ENCODE peak calls at places on chromosomes 11 and 22, in seven cellular contexts. One of them, this sample, is unnamed.

GRCh38 chr22:41094036-41094435 is 1.6 kb downstream of the EP300 start:
- DNase-seq in GM12865: peak
- DNase-seq in nephron progenitor cell: no peak
- DNase-seq in astrocyte: peak
- DNase-seq in transverse colon: peak
- DNase-seq in foreskin fibroblast: peak
- DNase-seq in MM.1S: peak
- DNase-seq in this sample: no peak

GRCh38 chr11:45150943-45151342 is 4.5 kb downstream of the PRDM11 start:
- DNase-seq in GM12865: no peak
- DNase-seq in nephron progenitor cell: no peak
- DNase-seq in MM.1S: no peak
- DNase-seq in foreskin fibroblast: no peak
- DNase-seq in transverse colon: no peak
- DNase-seq in astrocyte: no peak
- DNase-seq in this sample: no peak

GRCh38 chr11:71928739-71929443 is at the start of gene RNF121:
- DNase-seq in astrocyte: peak
- DNase-seq in nephron progenitor cell: peak
- DNase-seq in GM12865: peak
- DNase-seq in transverse colon: peak
- DNase-seq in MM.1S: peak
- DNase-seq in foreskin fibroblast: peak
- DNase-seq in this sample: peak

GRCh38 chr11:74233683-74234082 is 62.6 kb downstream of the PPME1 start:
- DNase-seq in foreskin fibroblast: no peak
- DNase-seq in astrocyte: no peak
- DNase-seq in MM.1S: no peak
- DNase-seq in GM12865: no peak
- DNase-seq in transverse colon: no peak
- DNase-seq in nephron progenitor cell: no peak
- DNase-seq in this sample: no peak

GRCh38 chr11:93287434-93287833 is 43.1 kb upstream of the DEUP1 start:
- DNase-seq in astrocyte: no peak
- DNase-seq in nephron progenitor cell: no peak
- DNase-seq in GM12865: no peak
- DNase-seq in transverse colon: no peak
- DNase-seq in MM.1S: no peak
- DNase-seq in foreskin fibroblast: no peak
- DNase-seq in this sample: no peak

GRCh38 chr11:22787565-22788162 is 41.9 kb downstream of the SVIP start:
- DNase-seq in foreskin fibroblast: peak
- DNase-seq in GM12865: peak
- DNase-seq in nephron progenitor cell: peak
- DNase-seq in astrocyte: peak
- DNase-seq in MM.1S: peak
- DNase-seq in transverse colon: peak
- DNase-seq in this sample: no peak

GRCh38 chr11:71255323-71255722 is 2.9 kb upstream of the SHANK2 start:
- DNase-seq in foreskin fibroblast: no peak
- DNase-seq in GM12865: no peak
- DNase-seq in transverse colon: no peak
- DNase-seq in nephron progenitor cell: no peak
- DNase-seq in MM.1S: no peak
- DNase-seq in astrocyte: no peak
- DNase-seq in this sample: no peak

GRCh38 chr22:44968736-44969135 is 41.1 kb downstream of the PHF21B start:
- DNase-seq in foreskin fibroblast: peak
- DNase-seq in transverse colon: no peak
- DNase-seq in GM12865: no peak
- DNase-seq in MM.1S: no peak
- DNase-seq in nephron progenitor cell: no peak
- DNase-seq in astrocyte: no peak
- DNase-seq in this sample: no peak

GRCh38 chr11:76269247-76269646 is 62.9 kb upstream of the WNT11 start:
- DNase-seq in GM12865: no peak
- DNase-seq in foreskin fibroblast: no peak
- DNase-seq in nephron progenitor cell: no peak
- DNase-seq in MM.1S: no peak
- DNase-seq in astrocyte: no peak
- DNase-seq in transverse colon: no peak
- DNase-seq in this sample: no peak

GRCh38 chr11:94449437-94449836 is 44.2 kb downstream of the MRE11 start:
- DNase-seq in GM12865: no peak
- DNase-seq in transverse colon: no peak
- DNase-seq in foreskin fibroblast: peak
- DNase-seq in astrocyte: peak
- DNase-seq in nephron progenitor cell: no peak
- DNase-seq in MM.1S: no peak
- DNase-seq in this sample: peak

GRCh38 chr11:111035746-111036145 is 209.8 kb upstream of the POU2AF2 start:
- DNase-seq in nephron progenitor cell: no peak
- DNase-seq in foreskin fibroblast: no peak
- DNase-seq in MM.1S: no peak
- DNase-seq in astrocyte: no peak
- DNase-seq in transverse colon: no peak
- DNase-seq in GM12865: no peak
- DNase-seq in this sample: no peak

DNA sequence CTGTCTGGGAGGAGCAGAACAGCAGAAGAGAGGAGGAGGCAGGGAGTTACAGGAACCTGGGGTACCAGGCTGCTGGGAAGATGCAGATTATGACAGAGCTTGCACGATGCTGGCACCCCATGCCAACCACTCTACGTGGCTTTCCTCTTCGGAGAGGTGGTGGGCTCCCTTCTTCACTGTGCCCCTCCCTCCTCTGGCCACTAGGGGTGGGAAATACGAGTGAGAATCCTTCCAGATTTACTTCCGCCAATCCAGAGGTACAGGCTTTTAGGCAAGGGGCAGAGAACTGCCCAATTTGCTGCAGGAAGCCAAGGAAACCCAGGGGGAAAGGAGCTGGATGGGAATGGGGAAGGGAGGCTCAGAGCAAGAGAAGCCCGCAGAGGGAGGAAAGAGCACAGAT is 12.3 kb downstream of the HYOU1 start:
- DNase-seq in nephron progenitor cell: no peak
- DNase-seq in astrocyte: no peak
- DNase-seq in GM12865: no peak
- DNase-seq in MM.1S: no peak
- DNase-seq in foreskin fibroblast: no peak
- DNase-seq in transverse colon: no peak
- DNase-seq in this sample: no peak
- TF ChIP-seq CTCF in nephron progenitor cell: peak
- TF ChIP-seq CTCF in astrocyte: no peak
- TF ChIP-seq CTCF in GM12865: peak
- TF ChIP-seq CTCF in MM.1S: no peak
- TF ChIP-seq CTCF in foreskin fibroblast: no peak
- TF ChIP-seq CTCF in transverse colon: no peak
- TF ChIP-seq CTCF in this sample: no peak

DNA sequence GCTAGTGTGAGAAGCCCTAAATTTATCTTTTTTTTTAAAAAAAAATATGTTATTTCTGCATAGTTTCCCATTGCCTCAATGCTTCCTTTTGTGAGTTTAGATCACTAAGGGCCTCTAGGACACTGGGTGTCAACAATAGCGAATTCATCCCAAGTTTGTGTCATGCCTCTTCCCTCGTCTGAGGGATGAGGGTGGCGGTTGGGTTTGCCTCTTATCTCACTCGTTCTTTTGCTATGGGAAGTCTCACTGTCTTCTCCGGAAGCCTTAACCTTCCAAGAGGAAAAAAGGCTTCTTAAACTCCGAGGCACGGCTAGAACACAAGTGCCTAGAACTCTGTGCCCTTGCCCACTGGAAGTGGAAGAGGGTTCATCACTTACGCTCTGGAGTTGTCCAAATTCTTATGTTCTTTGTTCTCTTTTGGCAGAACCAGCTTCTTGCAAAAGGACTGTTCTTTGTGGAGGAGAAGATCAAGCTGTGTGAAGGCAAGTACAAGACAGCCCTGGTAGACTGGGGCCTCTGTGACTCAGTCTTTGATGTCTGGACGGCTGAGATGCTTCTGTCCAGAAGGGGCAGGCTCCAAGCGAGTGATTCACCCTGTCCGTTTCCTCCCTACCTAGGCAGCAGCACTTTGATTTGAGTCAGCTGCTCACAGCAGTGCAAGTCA is 78.5 kb downstream of the TRAF6 start:
- DNase-seq in astrocyte: peak
- DNase-seq in MM.1S: no peak
- DNase-seq in transverse colon: peak
- DNase-seq in foreskin fibroblast: peak
- DNase-seq in GM12865: peak
- DNase-seq in nephron progenitor cell: no peak
- DNase-seq in this sample: peak
- TF ChIP-seq CTCF in astrocyte: peak
- TF ChIP-seq CTCF in MM.1S: no peak
- TF ChIP-seq CTCF in transverse colon: no peak
- TF ChIP-seq CTCF in foreskin fibroblast: peak
- TF ChIP-seq CTCF in GM12865: no peak
- TF ChIP-seq CTCF in nephron progenitor cell: no peak
- TF ChIP-seq CTCF in this sample: peak

DNA sequence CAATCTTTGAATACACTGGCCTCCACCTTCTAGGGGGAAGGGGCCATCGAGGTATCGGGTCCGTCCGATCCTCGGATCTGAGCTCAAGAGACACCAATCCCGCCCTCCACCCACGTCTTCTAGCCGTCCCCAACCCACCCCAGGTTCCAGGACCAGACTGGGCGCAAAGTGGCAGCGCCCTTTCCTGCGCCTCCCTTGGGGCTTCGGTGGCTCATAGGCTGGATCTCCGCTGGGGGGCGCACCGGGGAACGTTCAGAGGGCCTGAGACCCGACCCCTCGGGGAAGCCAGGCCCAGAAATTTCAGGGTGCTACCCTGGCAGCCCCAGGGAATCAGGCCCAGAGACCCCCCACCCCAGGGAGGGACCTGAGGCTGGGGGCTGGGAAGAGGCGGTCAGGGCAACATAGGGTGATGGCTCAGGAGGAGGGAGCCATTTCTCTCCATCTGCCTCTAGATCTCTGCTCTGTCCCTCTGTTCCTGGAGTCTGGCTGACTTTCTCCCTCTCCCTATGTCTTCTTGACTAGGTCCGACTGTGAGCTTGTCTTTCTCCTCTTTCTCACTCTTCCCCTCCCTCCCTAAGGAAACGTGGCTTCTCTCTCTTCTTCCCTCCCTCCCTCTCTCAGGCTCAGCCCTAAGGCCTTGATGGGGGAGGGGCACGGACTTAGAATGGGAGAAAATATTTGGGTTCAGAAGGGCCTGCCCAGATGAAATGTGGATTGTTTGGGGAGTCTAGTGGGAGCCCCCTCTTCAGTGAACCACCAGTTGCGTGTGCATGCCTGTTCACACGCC is 1.1 kb downstream of the CREB3L1 start:
- DNase-seq in transverse colon: peak
- DNase-seq in GM12865: peak
- DNase-seq in nephron progenitor cell: peak
- DNase-seq in astrocyte: no peak
- DNase-seq in MM.1S: no peak
- DNase-seq in foreskin fibroblast: peak
- DNase-seq in this sample: no peak
- TF ChIP-seq CTCF in transverse colon: peak
- TF ChIP-seq CTCF in GM12865: peak
- TF ChIP-seq CTCF in nephron progenitor cell: peak
- TF ChIP-seq CTCF in astrocyte: peak
- TF ChIP-seq CTCF in MM.1S: peak
- TF ChIP-seq CTCF in foreskin fibroblast: peak
- TF ChIP-seq CTCF in this sample: peak

DNA sequence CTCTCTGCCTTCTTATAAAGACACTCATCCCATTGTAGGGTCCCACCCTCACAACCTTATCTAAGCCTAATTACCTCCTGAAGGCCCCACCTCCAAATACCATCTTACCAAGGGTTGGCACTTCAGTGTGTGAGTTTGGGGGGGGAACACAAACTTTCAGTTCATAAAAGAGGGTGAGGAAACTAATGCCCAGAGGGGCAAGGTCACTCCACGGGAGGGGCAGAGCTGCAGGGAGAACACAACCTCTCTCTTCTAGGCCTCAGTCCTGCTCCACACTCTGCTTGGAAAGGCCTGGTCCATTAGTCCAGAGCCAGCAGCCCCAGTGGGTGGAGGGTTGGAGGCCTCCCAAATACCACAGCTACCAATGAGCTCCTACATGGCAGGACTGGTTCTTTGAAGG is 2.7 kb upstream of the BATF2 start:
- DNase-seq in GM12865: no peak
- DNase-seq in MM.1S: no peak
- DNase-seq in foreskin fibroblast: no peak
- DNase-seq in transverse colon: peak
- DNase-seq in nephron progenitor cell: no peak
- DNase-seq in astrocyte: no peak
- DNase-seq in this sample: no peak
- TF ChIP-seq CTCF in GM12865: no peak
- TF ChIP-seq CTCF in MM.1S: no peak
- TF ChIP-seq CTCF in foreskin fibroblast: no peak
- TF ChIP-seq CTCF in transverse colon: no peak
- TF ChIP-seq CTCF in nephron progenitor cell: no peak
- TF ChIP-seq CTCF in astrocyte: no peak
- TF ChIP-seq CTCF in this sample: no peak

GRCh38 chr11:90491466-90491865 is 268.6 kb upstream of the CHORDC1 start:
- DNase-seq in MM.1S: no peak
- DNase-seq in astrocyte: no peak
- DNase-seq in transverse colon: no peak
- DNase-seq in GM12865: no peak
- DNase-seq in foreskin fibroblast: no peak
- DNase-seq in nephron progenitor cell: no peak
- DNase-seq in this sample: no peak

GRCh38 chr11:90496722-90497121 is 273.9 kb upstream of the CHORDC1 start:
- DNase-seq in astrocyte: no peak
- DNase-seq in MM.1S: no peak
- DNase-seq in GM12865: no peak
- DNase-seq in transverse colon: no peak
- DNase-seq in foreskin fibroblast: no peak
- DNase-seq in nephron progenitor cell: no peak
- DNase-seq in this sample: no peak

DNA sequence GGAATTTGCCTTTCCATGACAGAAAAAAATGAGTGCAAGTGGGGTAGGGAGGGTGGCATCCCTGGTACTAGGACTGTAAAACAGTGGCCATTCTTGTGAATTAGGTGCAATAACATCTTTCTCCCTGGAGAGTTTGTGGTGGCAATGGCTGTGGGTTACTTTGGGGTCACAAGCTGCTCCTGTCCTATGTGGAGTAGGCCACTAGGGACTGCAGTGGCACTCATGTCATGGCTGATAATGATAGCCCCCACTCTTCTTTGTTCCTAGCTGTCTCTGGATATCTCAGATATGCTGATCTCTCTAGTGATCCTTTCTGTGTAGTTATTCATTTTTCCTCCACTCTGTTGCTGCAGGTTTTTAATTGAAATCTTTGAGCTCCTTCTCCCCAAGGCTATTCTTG is 270.5 kb upstream of the CHORDC1 start:
- DNase-seq in nephron progenitor cell: no peak
- DNase-seq in astrocyte: no peak
- DNase-seq in GM12865: no peak
- DNase-seq in transverse colon: no peak
- DNase-seq in foreskin fibroblast: no peak
- DNase-seq in MM.1S: no peak
- DNase-seq in this sample: no peak
- TF ChIP-seq CTCF in nephron progenitor cell: no peak
- TF ChIP-seq CTCF in astrocyte: no peak
- TF ChIP-seq CTCF in GM12865: no peak
- TF ChIP-seq CTCF in transverse colon: no peak
- TF ChIP-seq CTCF in foreskin fibroblast: no peak
- TF ChIP-seq CTCF in MM.1S: no peak
- TF ChIP-seq CTCF in this sample: no peak